ENCODE peak calls at places on chromosomes 6 and 20, in four cellular contexts. H, B, I and P are unnamed samples.
A peak's percentile ranks its signal among the peaks of the same experiment; 100 is the strongest.

GRCh38 chr6:125612400-125612846 is 137.0 kb upstream of the HEY2 start:
- DNase-seq in H (no peak), B (no peak), I (no peak), P (no peak)

GRCh38 chr6:39835856-39836442 is 43.8 kb downstream of the DAAM2 start:
- DNase-seq in B (no peak), I (no peak), H (no peak), P (no peak)

GRCh38 chr20:19929749-19930148 is 87.4 kb upstream of the NAA20 start:
- DNase-seq in H (no peak), I (no peak), B (no peak), P (peak; percentile 37)

GRCh38 chr6:29924731-29925130 is 17.6 kb upstream of the HLA-A start:
- DNase-seq in I (no peak), H (no peak), B (no peak), P (no peak)

GRCh38 chr6:24614048-24614420 is 32.0 kb downstream of the KIAA0319 start:
- DNase-seq in H (no peak), B (no peak), I (no peak), P (no peak)

GRCh38 chr6:37483917-37484785 is 15.5 kb downstream of the CCDC167 start:
- DNase-seq in H (peak; percentile 87), B (peak; percentile 61), I (no peak), P (peak; percentile 53)

GRCh38 chr20:63519765-63520593 is 586 bp upstream of the PPDPF start:
- DNase-seq in I (no peak), H (peak; percentile 71), B (peak; percentile 87), P (no peak)

GRCh38 chr6:49333345-49334120 is 129.5 kb downstream of the MMUT start:
- DNase-seq in B (no peak), H (no peak), I (no peak), P (no peak)

GRCh38 chr6:131519670-131520436 is 53.2 kb upstream of the ARG1 start:
- DNase-seq in H (peak; percentile 37), B (no peak), I (no peak), P (peak; percentile 59)

GRCh38 chr6:108988291-108988690 is 106.4 kb downstream of the SESN1 start:
- DNase-seq in I (no peak), B (no peak), H (no peak), P (no peak)

GRCh38 chr6:149846321-149846720 is 17.8 kb downstream of the LRP11 start:
- DNase-seq in B (no peak), H (no peak), I (no peak), P (peak; percentile 85)

GRCh38 chr20:44887466-44887865 is 2.0 kb downstream of the YWHAB start:
- DNase-seq in H (no peak), B (no peak), I (no peak), P (no peak)
- H3K27ac ChIP-seq in H (no peak overlapping the region), B (no peak overlapping the region), I (peak overlapping the region; percentile 18), P (no peak overlapping the region)

DNA sequence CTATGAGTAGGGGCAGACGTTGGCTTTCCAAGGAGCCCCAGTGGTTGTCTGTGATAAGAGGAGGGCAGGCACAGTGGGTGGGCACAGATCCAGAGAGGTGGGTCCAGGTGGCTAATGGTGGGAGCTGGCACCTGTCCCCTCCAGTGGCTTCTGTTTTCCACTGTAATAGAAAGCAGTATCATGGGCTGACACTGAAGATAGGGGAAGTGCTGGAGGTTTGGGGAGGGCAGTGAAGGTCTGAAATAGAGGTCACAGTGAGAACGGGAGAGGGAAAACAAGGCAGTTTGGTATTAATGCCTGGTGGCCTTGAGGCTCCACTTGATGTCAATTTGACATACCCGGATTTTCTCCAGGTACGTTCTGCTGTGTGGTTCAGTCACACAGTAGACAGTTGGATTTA is 10.5 kb upstream of the TXNDC5 start:
- DNase-seq in B (no peak), H (no peak), I (no peak), P (no peak)
- H3K27ac ChIP-seq in B (no peak overlapping the region), H (no peak overlapping the region), I (no peak overlapping the region), P (no peak overlapping the region)

GRCh38 chr6:142210606-142211005 is 63.5 kb downstream of the VTA1 start:
- DNase-seq in H (no peak), B (no peak), I (no peak), P (no peak)
- H3K27ac ChIP-seq in H (no peak overlapping the region), B (no peak overlapping the region), I (no peak overlapping the region), P (no peak overlapping the region)

GRCh38 chr20:46375771-46376170 is 30.6 kb downstream of the ELMO2 start:
- DNase-seq in I (no peak), B (no peak), H (no peak), P (no peak)

GRCh38 chr20:46374383-46374782 is 32.0 kb downstream of the ELMO2 start:
- DNase-seq in H (no peak), B (no peak), I (no peak), P (no peak)

GRCh38 chr20:46378390-46379009 is 27.9 kb downstream of the ELMO2 start:
- DNase-seq in H (no peak), I (no peak), B (no peak), P (no peak)

GRCh38 chr20:46377532-46377931 is 28.9 kb downstream of the ELMO2 start:
- DNase-seq in B (no peak), H (no peak), I (no peak), P (no peak)

GRCh38 chr20:46376196-46376785 is 30.1 kb downstream of the ELMO2 start:
- DNase-seq in I (no peak), B (no peak), H (no peak), P (no peak)
- H3K27ac ChIP-seq in I (no peak overlapping the region), B (no peak overlapping the region), H (no peak overlapping the region), P (no peak overlapping the region)

DNA sequence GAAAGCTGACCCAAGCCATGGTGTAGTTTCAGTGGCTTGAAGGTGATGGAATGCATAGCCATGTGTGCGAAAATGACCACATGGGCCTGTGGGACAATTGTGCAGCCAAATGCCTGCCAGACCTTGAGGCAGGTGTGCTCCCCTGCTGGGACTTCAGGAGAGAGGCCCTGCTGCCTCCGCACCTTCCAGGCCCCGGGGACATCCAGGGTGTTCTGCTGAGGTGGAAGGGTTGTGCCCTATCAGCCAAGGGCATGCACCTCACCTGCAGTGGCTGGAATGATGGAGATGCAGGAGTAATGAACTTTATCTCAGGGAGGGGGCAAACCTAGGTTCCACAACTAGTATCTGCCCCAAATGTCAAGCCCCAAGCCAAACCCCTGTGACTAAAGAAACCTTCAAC is 44.0 kb downstream of the PRND start:
- DNase-seq in I (no peak), B (no peak), H (no peak), P (no peak)
- H3K27ac ChIP-seq in I (no peak overlapping the region), B (no peak overlapping the region), H (no peak overlapping the region), P (no peak overlapping the region)

GRCh38 chr6:27892596-27893058 is 19.6 kb downstream of the OR2B2 start:
- DNase-seq in H (no peak), I (no peak), B (no peak), P (no peak)
- H3K27ac ChIP-seq in H (peak overlapping the region; percentile 85), I (peak overlapping the region; percentile 99), B (peak overlapping the region; percentile 93), P (peak overlapping the region; percentile 90)

DNA sequence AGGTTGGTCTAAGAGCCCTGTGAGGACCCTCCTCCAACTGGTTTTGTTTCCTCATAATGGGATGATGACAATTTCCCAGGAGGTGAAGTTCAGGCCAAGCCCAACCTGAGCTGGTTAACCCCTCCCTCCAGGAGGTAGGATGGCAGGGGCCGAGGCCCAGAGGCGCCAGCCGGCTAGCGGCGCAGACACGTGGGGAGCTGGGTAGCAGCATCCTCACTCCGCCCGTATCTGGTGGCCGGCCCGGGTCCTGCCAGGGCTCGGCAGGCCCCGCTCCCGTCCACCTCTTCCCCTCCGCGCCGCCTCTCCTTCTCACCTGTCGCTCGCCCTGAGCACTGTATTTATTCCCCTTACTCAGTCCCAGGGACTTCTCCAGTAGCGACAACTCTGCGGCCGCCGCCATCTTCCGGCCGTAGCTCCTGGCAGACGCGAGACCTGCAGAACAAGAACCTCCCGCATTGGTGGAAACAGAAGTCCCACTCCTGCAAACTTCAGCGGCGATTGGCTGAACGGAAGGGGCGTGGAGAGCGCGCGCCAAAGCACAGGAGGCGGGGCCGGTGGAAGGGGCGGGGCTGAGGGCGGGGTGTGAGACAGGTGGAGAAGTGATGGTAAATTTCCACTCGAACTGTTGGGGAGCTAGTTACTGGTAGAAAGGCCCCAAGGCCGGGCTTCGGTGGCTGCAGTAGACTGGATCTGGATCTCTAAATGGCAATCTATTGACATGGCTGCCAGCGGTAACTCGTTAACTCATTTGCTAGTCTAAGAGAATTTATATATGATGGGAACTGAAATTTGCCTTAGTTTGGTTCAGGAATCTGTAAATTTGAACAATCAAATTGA is at the start of gene EEF1E1:
- DNase-seq in B (peak; percentile 90), I (no peak), H (peak; percentile 99), P (peak; percentile 96)
- H3K27ac ChIP-seq in B (peak within 1 kb of the TSS; percentile 35), I (peak within 1 kb of the TSS; percentile 89), H (peak within 1 kb of the TSS; percentile 85), P (peak within 1 kb of the TSS; percentile 17)

GRCh38 chr6:133705071-133705470 is 183.8 kb upstream of the TCF21 start:
- DNase-seq in H (no peak), B (no peak), I (no peak), P (peak; percentile 79)
- H3K27ac ChIP-seq in H (no peak overlapping the region), B (no peak overlapping the region), I (no peak overlapping the region), P (no peak overlapping the region)

DNA sequence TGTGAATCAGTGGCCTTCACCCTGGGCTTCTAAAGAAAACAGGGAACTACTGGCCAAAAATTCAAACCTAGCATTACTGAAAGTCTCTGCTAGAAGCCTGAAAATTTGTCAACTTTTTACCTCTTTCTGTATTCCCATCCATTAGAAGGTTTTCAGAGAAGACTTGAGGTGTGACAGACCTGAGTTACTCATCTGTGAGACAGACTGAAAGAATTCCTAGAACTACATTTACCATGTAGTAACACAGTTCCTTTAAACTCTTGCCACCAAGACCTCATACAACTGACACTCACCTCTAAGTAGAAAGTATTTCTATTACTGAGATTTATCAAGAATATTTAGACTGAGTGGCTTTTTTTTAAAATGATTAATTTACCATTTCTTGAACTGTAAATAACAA is 4.5 kb downstream of the DPM1 start:
- DNase-seq in B (no peak), H (no peak), I (no peak), P (no peak)
- H3K27ac ChIP-seq in B (no peak overlapping the region), H (no peak overlapping the region), I (no peak overlapping the region), P (no peak overlapping the region)